ENCODE peak calls at places on chromosome 5, in eight cellular contexts. One of them, this sample, is unnamed.

GRCh38 chr5:142871880-142872200 is 101.7 kb downstream of the ARHGAP26 start:
- DNase-seq in psoas muscle: no peak
- DNase-seq in COR-L47: no peak
- DNase-seq in lung microvascular endothelial cell: no peak
- DNase-seq in CD4-positive, CD25-positive, alpha-beta regulatory T cell: no peak
- DNase-seq in NCI-H1417: no peak
- DNase-seq in Kasumi-1: no peak
- DNase-seq in GM23248: peak
- DNase-seq in this sample: no peak

GRCh38 chr5:96093890-96094381 is 132.3 kb upstream of the ELL2 start:
- DNase-seq in COR-L47: peak
- DNase-seq in lung microvascular endothelial cell: no peak
- DNase-seq in Kasumi-1: no peak
- DNase-seq in NCI-H1417: no peak
- DNase-seq in GM23248: peak
- DNase-seq in CD4-positive, CD25-positive, alpha-beta regulatory T cell: no peak
- DNase-seq in psoas muscle: no peak
- DNase-seq in this sample: no peak

GRCh38 chr5:4511996-4512656 is 628.0 kb upstream of the ADAMTS16 start:
- DNase-seq in Kasumi-1: no peak
- DNase-seq in psoas muscle: no peak
- DNase-seq in GM23248: peak
- DNase-seq in CD4-positive, CD25-positive, alpha-beta regulatory T cell: no peak
- DNase-seq in lung microvascular endothelial cell: no peak
- DNase-seq in COR-L47: no peak
- DNase-seq in NCI-H1417: peak
- DNase-seq in this sample: no peak

GRCh38 chr5:176731506-176732192 is 78.7 kb upstream of the UNC5A start:
- DNase-seq in COR-L47: no peak
- DNase-seq in lung microvascular endothelial cell: no peak
- DNase-seq in GM23248: no peak
- DNase-seq in NCI-H1417: no peak
- DNase-seq in psoas muscle: no peak
- DNase-seq in Kasumi-1: no peak
- DNase-seq in CD4-positive, CD25-positive, alpha-beta regulatory T cell: no peak
- DNase-seq in this sample: no peak

GRCh38 chr5:90909945-90910344 is 351.3 kb downstream of the ADGRV1 start:
- DNase-seq in Kasumi-1: no peak
- DNase-seq in psoas muscle: no peak
- DNase-seq in CD4-positive, CD25-positive, alpha-beta regulatory T cell: no peak
- DNase-seq in GM23248: no peak
- DNase-seq in COR-L47: no peak
- DNase-seq in lung microvascular endothelial cell: no peak
- DNase-seq in NCI-H1417: no peak
- DNase-seq in this sample: no peak

GRCh38 chr5:52692039-52692438 is 95.7 kb upstream of the ITGA1 start:
- DNase-seq in COR-L47: no peak
- DNase-seq in lung microvascular endothelial cell: no peak
- DNase-seq in GM23248: peak
- DNase-seq in Kasumi-1: no peak
- DNase-seq in NCI-H1417: no peak
- DNase-seq in CD4-positive, CD25-positive, alpha-beta regulatory T cell: no peak
- DNase-seq in psoas muscle: no peak
- DNase-seq in this sample: no peak

GRCh38 chr5:168822745-168823281 is 243.6 kb upstream of the PANK3 start:
- DNase-seq in psoas muscle: no peak
- DNase-seq in CD4-positive, CD25-positive, alpha-beta regulatory T cell: no peak
- DNase-seq in COR-L47: no peak
- DNase-seq in lung microvascular endothelial cell: no peak
- DNase-seq in GM23248: peak
- DNase-seq in Kasumi-1: no peak
- DNase-seq in NCI-H1417: no peak
- DNase-seq in this sample: no peak

GRCh38 chr5:140988036-140988997 is 22.0 kb downstream of the PCDHAC2 start:
- DNase-seq in NCI-H1417: no peak
- DNase-seq in COR-L47: no peak
- DNase-seq in CD4-positive, CD25-positive, alpha-beta regulatory T cell: no peak
- DNase-seq in lung microvascular endothelial cell: no peak
- DNase-seq in Kasumi-1: no peak
- DNase-seq in psoas muscle: no peak
- DNase-seq in GM23248: no peak
- DNase-seq in this sample: no peak

GRCh38 chr5:82168294-82168693 is 109.9 kb downstream of the RPS23 start:
- DNase-seq in psoas muscle: no peak
- DNase-seq in lung microvascular endothelial cell: no peak
- DNase-seq in GM23248: peak
- DNase-seq in COR-L47: no peak
- DNase-seq in CD4-positive, CD25-positive, alpha-beta regulatory T cell: no peak
- DNase-seq in NCI-H1417: no peak
- DNase-seq in Kasumi-1: no peak
- DNase-seq in this sample: no peak

GRCh38 chr5:36722913-36723312 is 116.5 kb downstream of the SLC1A3 start:
- DNase-seq in lung microvascular endothelial cell: peak
- DNase-seq in COR-L47: no peak
- DNase-seq in GM23248: peak
- DNase-seq in NCI-H1417: no peak
- DNase-seq in Kasumi-1: no peak
- DNase-seq in CD4-positive, CD25-positive, alpha-beta regulatory T cell: no peak
- DNase-seq in psoas muscle: no peak
- DNase-seq in this sample: peak

GRCh38 chr5:72415926-72416325 is 91.3 kb downstream of the ZNF366 start:
- DNase-seq in psoas muscle: no peak
- DNase-seq in Kasumi-1: no peak
- DNase-seq in CD4-positive, CD25-positive, alpha-beta regulatory T cell: no peak
- DNase-seq in COR-L47: no peak
- DNase-seq in GM23248: no peak
- DNase-seq in lung microvascular endothelial cell: no peak
- DNase-seq in NCI-H1417: no peak
- DNase-seq in this sample: no peak

GRCh38 chr5:124677376-124677998 is 69.0 kb downstream of the ZNF608 start:
- DNase-seq in CD4-positive, CD25-positive, alpha-beta regulatory T cell: no peak
- DNase-seq in Kasumi-1: no peak
- DNase-seq in NCI-H1417: no peak
- DNase-seq in COR-L47: no peak
- DNase-seq in lung microvascular endothelial cell: peak
- DNase-seq in psoas muscle: no peak
- DNase-seq in GM23248: no peak
- DNase-seq in this sample: no peak

GRCh38 chr5:74903165-74903787 is 37.1 kb upstream of the FAM169A start:
- DNase-seq in COR-L47: peak
- DNase-seq in lung microvascular endothelial cell: no peak
- DNase-seq in GM23248: peak
- DNase-seq in CD4-positive, CD25-positive, alpha-beta regulatory T cell: peak
- DNase-seq in Kasumi-1: no peak
- DNase-seq in psoas muscle: no peak
- DNase-seq in NCI-H1417: peak
- DNase-seq in this sample: peak

GRCh38 chr5:37495668-37496067 is 116.5 kb downstream of the WDR70 start:
- DNase-seq in NCI-H1417: no peak
- DNase-seq in lung microvascular endothelial cell: no peak
- DNase-seq in psoas muscle: no peak
- DNase-seq in Kasumi-1: no peak
- DNase-seq in CD4-positive, CD25-positive, alpha-beta regulatory T cell: no peak
- DNase-seq in COR-L47: no peak
- DNase-seq in GM23248: peak
- DNase-seq in this sample: no peak

GRCh38 chr5:142896325-142897007 is 126.3 kb downstream of the ARHGAP26 start:
- DNase-seq in lung microvascular endothelial cell: no peak
- DNase-seq in GM23248: no peak
- DNase-seq in CD4-positive, CD25-positive, alpha-beta regulatory T cell: no peak
- DNase-seq in Kasumi-1: no peak
- DNase-seq in psoas muscle: no peak
- DNase-seq in COR-L47: no peak
- DNase-seq in NCI-H1417: no peak
- DNase-seq in this sample: no peak

GRCh38 chr5:31824886-31825774 is 186.2 kb downstream of the PDZD2 start:
- DNase-seq in COR-L47: peak
- DNase-seq in lung microvascular endothelial cell: peak
- DNase-seq in psoas muscle: no peak
- DNase-seq in Kasumi-1: peak
- DNase-seq in NCI-H1417: peak
- DNase-seq in GM23248: peak
- DNase-seq in CD4-positive, CD25-positive, alpha-beta regulatory T cell: peak
- DNase-seq in this sample: no peak

GRCh38 chr5:98763001-98763630 is 10.3 kb upstream of the RGMB start:
- DNase-seq in CD4-positive, CD25-positive, alpha-beta regulatory T cell: no peak
- DNase-seq in Kasumi-1: no peak
- DNase-seq in psoas muscle: no peak
- DNase-seq in lung microvascular endothelial cell: peak
- DNase-seq in GM23248: peak
- DNase-seq in COR-L47: no peak
- DNase-seq in NCI-H1417: no peak
- DNase-seq in this sample: no peak

GRCh38 chr5:135993894-135994514 is 34.8 kb upstream of the TGFBI start:
- DNase-seq in CD4-positive, CD25-positive, alpha-beta regulatory T cell: no peak
- DNase-seq in lung microvascular endothelial cell: peak
- DNase-seq in COR-L47: no peak
- DNase-seq in NCI-H1417: no peak
- DNase-seq in Kasumi-1: no peak
- DNase-seq in psoas muscle: no peak
- DNase-seq in GM23248: peak
- DNase-seq in this sample: no peak

GRCh38 chr5:102678267-102679058 is 76.6 kb upstream of the PAM start:
- DNase-seq in lung microvascular endothelial cell: peak
- DNase-seq in GM23248: peak
- DNase-seq in NCI-H1417: no peak
- DNase-seq in CD4-positive, CD25-positive, alpha-beta regulatory T cell: no peak
- DNase-seq in COR-L47: no peak
- DNase-seq in psoas muscle: no peak
- DNase-seq in Kasumi-1: no peak
- DNase-seq in this sample: no peak

GRCh38 chr5:83802686-83803085 is 82.0 kb upstream of the HAPLN1 start:
- DNase-seq in GM23248: peak
- DNase-seq in Kasumi-1: no peak
- DNase-seq in COR-L47: no peak
- DNase-seq in NCI-H1417: no peak
- DNase-seq in CD4-positive, CD25-positive, alpha-beta regulatory T cell: no peak
- DNase-seq in lung microvascular endothelial cell: no peak
- DNase-seq in psoas muscle: no peak
- DNase-seq in this sample: no peak

GRCh38 chr5:61304611-61305369 is 27.3 kb upstream of the ZSWIM6 start:
- DNase-seq in NCI-H1417: peak
- DNase-seq in lung microvascular endothelial cell: peak
- DNase-seq in COR-L47: no peak
- DNase-seq in psoas muscle: no peak
- DNase-seq in Kasumi-1: no peak
- DNase-seq in CD4-positive, CD25-positive, alpha-beta regulatory T cell: peak
- DNase-seq in GM23248: peak
- DNase-seq in this sample: no peak

GRCh38 chr5:80122599-80122998 is 87.5 kb downstream of the THBS4 start:
- DNase-seq in Kasumi-1: peak
- DNase-seq in psoas muscle: no peak
- DNase-seq in GM23248: no peak
- DNase-seq in COR-L47: no peak
- DNase-seq in CD4-positive, CD25-positive, alpha-beta regulatory T cell: no peak
- DNase-seq in lung microvascular endothelial cell: no peak
- DNase-seq in NCI-H1417: no peak
- DNase-seq in this sample: no peak